ENCODE peak calls at places on chromosome 11, in eight cellular contexts. I is right atrium auricular region, E is endothelial cell of umbilical vein, L is PC-3, Z is bronchial epithelial cell, U is spleen, W is fibroblast of lung, H is GM12865. A is an unnamed sample.

GRCh38 chr11:124415356-124415923 is 9.2 kb downstream of the OR8B4 start:
- DNase-seq in E (peak; percentile 42), U (no peak), W (peak; percentile 74), I (no peak), L (peak; percentile 69), H (peak; percentile 67), Z (peak; percentile 53), A (peak; percentile 2)

GRCh38 chr11:36254739-36255138 is 34.5 kb downstream of the COMMD9 start:
- DNase-seq in Z (peak; percentile 77), H (no peak), I (no peak), L (peak; percentile 81), U (no peak), W (peak; percentile 64), E (peak; percentile 16), A (no peak)

GRCh38 chr11:102780491-102780918 is at the start of gene MMP10:
- DNase-seq in I (no peak), H (no peak), L (peak; percentile 92), Z (peak; percentile 98), U (no peak), W (peak; percentile 55), E (peak; percentile 89), A (peak; percentile 50)

GRCh38 chr11:43984519-43985385 is 42.3 kb downstream of the C11orf96 start:
- DNase-seq in H (no peak), U (no peak), E (no peak), Z (no peak), I (peak; percentile 71), W (no peak), L (no peak), A (no peak)

GRCh38 chr11:17575431-17576425 is 28.7 kb downstream of the OTOG start:
- DNase-seq in L (no peak), H (no peak), W (no peak), U (no peak), Z (no peak), I (no peak), E (no peak), A (no peak)

GRCh38 chr11:15208570-15209222 is 94.0 kb downstream of the INSC start:
- DNase-seq in H (peak; percentile 72), I (peak; percentile 70), L (peak; percentile 59), Z (peak; percentile 40), W (peak; percentile 71), U (peak; percentile 94), E (peak; percentile 34), A (peak; percentile 9)

GRCh38 chr11:47109051-47109791 is 67.5 kb downstream of the ARFGAP2 start:
- DNase-seq in E (no peak), H (peak; percentile 42), W (no peak), Z (no peak), U (no peak), L (no peak), I (no peak), A (no peak)

GRCh38 chr11:12706531-12707499 is 32.6 kb downstream of the TEAD1 start:
- DNase-seq in L (no peak), H (peak; percentile 76), I (no peak), Z (peak; percentile 44), W (peak; percentile 56), E (peak; percentile 53), U (no peak), A (no peak)

GRCh38 chr11:55707029-55707428 is 45.0 kb downstream of the OR4C6 start:
- DNase-seq in W (peak; percentile 34), Z (peak; percentile 52), U (no peak), L (peak; percentile 76), I (no peak), H (peak; percentile 66), E (peak; percentile 32), A (peak; percentile 7)

GRCh38 chr11:119181677-119182412 is 3.4 kb upstream of the NHERF4 start:
- DNase-seq in I (no peak), W (no peak), Z (no peak), H (no peak), L (no peak), U (no peak), E (no peak), A (no peak)

DNA sequence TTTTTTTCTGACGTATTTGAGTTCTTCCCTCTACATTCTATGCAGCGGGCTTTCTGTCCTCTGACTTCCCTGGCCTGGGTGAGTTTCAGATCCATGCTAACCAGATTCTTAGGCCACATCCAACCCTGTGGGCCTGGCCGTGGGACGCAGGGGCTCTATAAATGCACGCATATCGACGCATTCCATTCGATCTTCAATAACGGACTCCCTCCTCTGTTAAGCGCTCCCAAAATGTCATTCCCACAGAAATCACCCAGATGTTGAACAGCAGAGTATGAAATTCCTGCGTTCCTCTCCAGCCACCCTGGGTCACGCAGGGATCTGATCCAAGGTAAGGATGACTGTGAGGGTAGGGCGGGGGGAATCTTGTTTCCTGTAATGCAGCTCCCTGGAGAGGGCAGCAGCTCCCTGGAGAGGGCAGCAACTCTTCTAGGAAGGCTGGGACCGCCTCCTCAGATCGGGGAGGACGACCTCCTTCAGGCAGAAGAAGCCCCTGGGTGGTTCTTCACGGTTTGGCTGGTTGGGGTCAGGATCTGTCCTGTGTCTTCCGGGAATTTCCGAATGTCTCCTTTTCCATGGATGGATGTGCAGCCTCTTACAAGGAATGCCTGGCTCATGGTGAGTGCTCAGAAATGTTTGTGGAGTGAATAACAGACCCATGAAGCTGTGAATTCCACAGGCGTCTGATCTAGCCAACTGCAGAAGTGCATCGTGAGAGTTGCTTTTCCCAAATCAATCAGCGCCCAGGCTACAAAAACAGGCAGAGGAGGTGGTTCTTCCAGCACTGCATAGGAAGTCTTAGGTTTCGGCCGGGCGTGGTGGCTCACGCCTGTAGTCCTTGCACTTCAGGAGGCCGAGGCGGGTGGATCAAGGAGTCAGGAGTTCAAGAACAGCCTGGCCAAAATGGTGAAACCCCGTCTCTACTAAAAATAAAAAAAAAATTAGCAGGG is 12.2 kb downstream of the MRGPRD start:
- DNase-seq in W (no peak), L (no peak), E (no peak), Z (no peak), I (no peak), U (peak; percentile 41), H (no peak), A (no peak)
- TF ChIP-seq CTCF in W (peak; percentile 15), L (peak; percentile 25), E (no peak), Z (no peak), I (no peak), U (no peak), H (no peak), A (no peak)

DNA sequence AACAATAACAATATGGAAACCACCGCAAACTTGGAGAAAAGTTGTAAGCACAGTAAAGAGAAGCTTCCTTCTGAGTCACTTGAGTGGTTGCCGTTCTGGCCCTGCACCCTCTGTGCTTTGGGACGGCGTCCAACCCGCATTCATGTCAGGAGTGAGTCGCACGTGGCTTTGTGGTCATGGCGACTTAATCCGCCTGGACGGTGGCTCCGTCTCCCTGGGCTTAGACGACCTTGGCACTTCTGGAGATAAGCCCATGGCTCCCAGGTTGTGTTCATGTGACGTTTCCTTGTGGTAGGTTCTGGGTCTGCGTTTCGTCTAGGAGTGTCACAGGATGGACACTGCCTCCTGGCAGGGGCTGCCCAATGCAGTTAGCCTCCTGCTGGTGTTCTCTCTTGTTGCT is 40.5 kb downstream of the TPCN2 start:
- DNase-seq in H (no peak), I (no peak), U (no peak), L (peak; percentile 81), W (peak; percentile 79), E (peak; percentile 17), Z (peak; percentile 36), A (peak; percentile 42)
- TF ChIP-seq CTCF in H (no peak), I (no peak), U (no peak), L (no peak), W (no peak), E (no peak), Z (no peak), A (no peak)

GRCh38 chr11:113016905-113017304 is 55.7 kb downstream of the NCAM1 start:
- DNase-seq in U (no peak), W (no peak), H (no peak), L (no peak), I (no peak), E (no peak), Z (peak; percentile 40), A (no peak)

GRCh38 chr11:113014262-113014661 is 53.0 kb downstream of the NCAM1 start:
- DNase-seq in Z (no peak), H (no peak), L (no peak), W (peak; percentile 28), U (no peak), I (no peak), E (no peak), A (no peak)

GRCh38 chr11:113018913-113019312 is 57.7 kb downstream of the NCAM1 start:
- DNase-seq in W (no peak), U (no peak), I (no peak), H (no peak), L (no peak), E (no peak), Z (no peak), A (no peak)

GRCh38 chr11:113014731-113015455 is 53.7 kb downstream of the NCAM1 start:
- DNase-seq in H (peak; percentile 1), L (no peak), I (peak; percentile 69), U (no peak), E (no peak), Z (peak; percentile 11), W (peak; percentile 14), A (no peak)
- TF ChIP-seq CTCF in H (no peak), L (no peak), I (no peak), U (no peak), E (no peak), Z (peak; percentile 13), W (no peak), A (no peak)

DNA sequence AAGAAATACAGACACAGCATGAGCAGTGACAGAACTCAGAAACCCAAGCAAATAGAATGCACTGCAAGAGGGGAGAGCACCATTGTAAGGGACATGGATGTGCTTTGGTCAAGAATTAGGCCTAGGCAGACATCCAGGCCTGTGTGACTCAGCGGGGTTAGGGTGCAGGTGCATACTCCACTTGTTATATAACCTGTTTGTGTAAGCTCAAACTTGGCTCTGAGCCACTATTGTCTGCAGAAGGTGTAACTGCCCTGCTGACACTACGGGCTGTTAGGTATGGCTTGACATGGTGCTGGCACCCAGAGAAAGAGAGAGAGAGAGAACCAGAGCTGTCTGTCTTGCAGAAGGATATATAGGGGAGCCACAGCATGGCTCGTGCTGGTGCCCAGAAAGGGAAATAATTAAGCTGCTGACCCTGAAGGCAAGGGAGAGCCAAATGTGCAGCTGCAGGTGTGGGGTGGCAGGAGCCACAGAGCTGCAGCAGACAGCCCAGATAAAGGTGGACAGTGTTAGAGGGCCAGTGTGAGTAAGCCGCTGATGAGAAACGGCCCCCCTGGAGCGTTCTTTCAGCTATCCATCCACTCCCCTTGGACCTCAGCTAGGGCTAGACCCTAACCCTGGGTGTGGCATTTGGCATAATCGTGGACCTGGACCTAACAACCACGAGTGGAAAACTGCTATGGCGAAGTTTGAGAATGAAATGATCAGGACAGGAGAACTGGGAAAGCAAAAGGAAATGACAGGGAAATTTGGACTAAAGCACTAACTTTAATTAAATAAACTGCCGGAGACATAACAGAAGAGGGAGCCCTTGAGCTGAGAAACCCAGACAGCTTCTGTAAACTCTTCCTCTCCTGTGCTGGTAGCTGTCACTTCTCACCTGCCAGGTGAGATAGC is 253.0 kb upstream of the CCDC179 start:
- DNase-seq in U (no peak), Z (peak; percentile 63), I (no peak), L (peak; percentile 85), E (peak; percentile 73), H (peak; percentile 32), W (peak; percentile 68), A (peak; percentile 12)
- TF ChIP-seq CTCF in U (no peak), Z (peak; percentile 71), I (peak; percentile 63), L (peak; percentile 77), E (peak; percentile 62), H (peak; percentile 43), W (peak; percentile 74), A (peak; percentile 48)

GRCh38 chr11:27625347-27625912 is 74.8 kb downstream of the BDNF start:
- DNase-seq in W (no peak), U (no peak), H (no peak), E (no peak), Z (no peak), I (no peak), L (no peak), A (no peak)
- TF ChIP-seq CTCF in W (no peak), U (no peak), H (no peak), E (no peak), Z (no peak), I (no peak), L (no peak), A (no peak)

GRCh38 chr11:62324738-62325556 is 12.3 kb upstream of the ASRGL1 start:
- DNase-seq in W (peak; percentile 35), I (no peak), U (peak; percentile 78), Z (peak; percentile 40), E (peak; percentile 45), L (peak; percentile 66), H (peak; percentile 67), A (peak; percentile 15)
- TF ChIP-seq CTCF in W (peak; percentile 65), I (peak; percentile 63), U (peak; percentile 51), Z (peak; percentile 84), E (peak; percentile 82), L (peak; percentile 92), H (peak; percentile 81), A (peak; percentile 80)